ENCODE peak calls at places on chromosomes 11 and 22, in six cellular contexts. F is MM.1S, Q is lower lobe of right lung, E is thoracic aorta, L is heart left ventricle, M is AG04450. X is an unnamed sample.

GRCh38 chr11:132655187-132655855 is 877.0 kb downstream of the OPCML start:
- DNase-seq in F (peak; percentile 69), Q (no peak), E (no peak), L (no peak), M (no peak), X (peak; percentile 88)

GRCh38 chr11:117300773-117301172 is 9.6 kb downstream of the BACE1-AS start:
- DNase-seq in F (no peak), Q (no peak), E (no peak), L (no peak), M (no peak), X (no peak)

GRCh38 chr11:45848654-45849081 is 1.4 kb downstream of the CRY2 start:
- DNase-seq in F (no peak), Q (no peak), E (no peak), L (no peak), M (no peak), X (no peak)

GRCh38 chr22:24768537-24769374 is 5.8 kb downstream of the PIWIL3 start:
- DNase-seq in F (peak; percentile 60), Q (peak; percentile 58), E (peak; percentile 30), L (peak; percentile 43), M (peak; percentile 32), X (no peak)

GRCh38 chr11:65646288-65646734 is 8.4 kb downstream of the SIPA1 start:
- DNase-seq in F (no peak), Q (no peak), E (no peak), L (peak; percentile 22), M (no peak), X (no peak)

GRCh38 chr22:34055525-34056200 is 135.4 kb upstream of the LARGE1 start:
- DNase-seq in F (peak; percentile 56), Q (no peak), E (no peak), L (no peak), M (no peak), X (peak; percentile 53)

GRCh38 chr11:129189646-129190045 is 2.5 kb downstream of the ARHGAP32 start:
- DNase-seq in F (no peak), Q (no peak), E (no peak), L (no peak), M (no peak), X (no peak)

GRCh38 chr22:23903328-23903971 is 9.3 kb downstream of the MIF start:
- DNase-seq in F (no peak), Q (no peak), E (no peak), L (no peak), M (no peak), X (no peak)

GRCh38 chr22:50542416-50542927 is 3.2 kb upstream of the KLHDC7B start:
- DNase-seq in F (no peak), Q (no peak), E (no peak), L (peak; percentile 51), M (no peak), X (no peak)

GRCh38 chr11:111634981-111635705 is 32.9 kb downstream of the SIK2 start:
- DNase-seq in F (no peak), Q (no peak), E (no peak), L (no peak), M (no peak), X (no peak)

GRCh38 chr11:30775123-30775522 is 189.0 kb upstream of the MPPED2 start:
- DNase-seq in F (no peak), Q (no peak), E (no peak), L (no peak), M (no peak), X (no peak)

GRCh38 chr11:4065086-4065485 is 29.5 kb upstream of the RRM1 start:
- DNase-seq in F (no peak), Q (no peak), E (no peak), L (no peak), M (no peak), X (peak; percentile 24)

GRCh38 chr11:114256176-114256897 is 39.9 kb upstream of the NNMT start:
- DNase-seq in F (no peak), Q (no peak), E (no peak), L (no peak), M (no peak), X (no peak)

GRCh38 chr11:1100417-1101245 is 26.0 kb downstream of the MUC2 start:
- DNase-seq in F (no peak), Q (peak; percentile 33), E (no peak), L (no peak), M (no peak), X (no peak)

GRCh38 chr11:67160045-67160444 is 41.0 kb downstream of the KDM2A start:
- DNase-seq in F (no peak), Q (no peak), E (no peak), L (no peak), M (no peak), X (no peak)

GRCh38 chr22:26326803-26327202 is 102.3 kb upstream of the ASPHD2 start:
- DNase-seq in F (no peak), Q (no peak), E (no peak), L (no peak), M (no peak), X (no peak)

GRCh38 chr11:82004537-82005213 is 729.0 kb downstream of the FAM181B start:
- DNase-seq in F (no peak), Q (no peak), E (no peak), L (no peak), M (no peak), X (no peak)

GRCh38 chr11:59186130-59186594 is 14.2 kb downstream of the DTX4 start:
- DNase-seq in F (no peak), Q (peak; percentile 65), E (no peak), L (no peak), M (no peak), X (no peak)

GRCh38 chr22:44894782-44895181 is 115.0 kb downstream of the PHF21B start:
- DNase-seq in F (no peak), Q (no peak), E (no peak), L (no peak), M (no peak), X (no peak)

GRCh38 chr11:57180141-57180561 is 1.6 kb upstream of the LRRC55 start:
- DNase-seq in F (no peak), Q (no peak), E (no peak), L (no peak), M (no peak), X (no peak)

GRCh38 chr22:50705219-50705691 is 32.6 kb downstream of the SHANK3 start:
- DNase-seq in F (peak; percentile 92), Q (peak; percentile 52), E (no peak), L (peak; percentile 60), M (peak; percentile 49), X (no peak)

GRCh38 chr11:65217441-65218423 is 36.0 kb downstream of the CAPN1 start:
- DNase-seq in F (no peak), Q (no peak), E (no peak), L (no peak), M (no peak), X (no peak)

GRCh38 chr11:123381149-123381548 is 48.9 kb upstream of the GRAMD1B start:
- DNase-seq in F (no peak), Q (no peak), E (no peak), L (no peak), M (no peak), X (peak; percentile 39)

GRCh38 chr11:95531116-95531515 is 258.5 kb downstream of the FAM76B start:
- DNase-seq in F (no peak), Q (no peak), E (no peak), L (no peak), M (no peak), X (peak; percentile 7)

GRCh38 chr11:3341298-3341697 is 37.6 kb downstream of the ZNF195 start:
- DNase-seq in F (peak; percentile 66), Q (peak; percentile 67), E (no peak), L (no peak), M (no peak), X (no peak)

DNA sequence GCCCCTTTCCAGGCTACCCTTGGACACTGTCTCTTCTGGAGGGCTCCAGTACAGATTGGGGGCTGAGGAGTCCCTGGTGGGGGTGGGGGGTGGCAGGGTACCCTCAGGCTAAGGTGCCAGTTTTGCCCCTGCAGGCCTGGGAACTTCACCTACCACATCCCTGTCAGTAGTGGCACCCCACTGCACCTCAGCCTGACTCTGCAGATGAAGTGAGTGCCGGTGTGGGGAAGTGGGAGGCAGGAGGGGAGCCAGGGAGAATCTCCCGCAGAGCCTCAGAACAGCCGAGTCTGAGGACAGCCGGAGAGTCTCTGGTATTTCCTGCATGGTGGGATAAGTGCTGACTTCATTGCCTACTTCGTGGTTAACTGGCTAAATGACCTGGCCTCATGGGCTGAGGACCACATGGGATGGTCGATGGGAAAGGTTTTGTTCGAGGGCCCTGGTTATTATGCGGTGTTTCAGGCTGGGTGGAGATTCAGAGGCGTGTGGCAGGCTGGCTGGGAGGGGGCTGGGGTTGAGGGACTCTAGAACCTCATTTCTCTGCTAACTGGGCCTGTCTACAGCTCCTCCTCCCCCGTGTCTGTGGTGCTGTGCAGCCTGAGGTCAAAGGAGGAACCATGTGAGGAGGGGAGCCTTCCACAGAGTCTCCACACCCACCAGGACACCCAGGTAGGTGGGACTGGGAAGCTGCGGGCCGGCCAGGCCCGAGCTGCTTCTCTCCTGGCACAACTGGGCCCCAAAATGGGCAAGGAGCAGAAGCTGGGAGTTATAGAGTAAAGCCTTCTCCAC is 8.5 kb downstream of the TMEM258 start:
- DNase-seq in F (no peak), Q (no peak), E (no peak), L (no peak), M (no peak), X (no peak)
- H3K27ac ChIP-seq in F (no peak overlapping the region), Q (no peak overlapping the region), E (no peak overlapping the region), L (no peak overlapping the region), M (peak overlapping the region; percentile 11), X (no peak overlapping the region)

DNA sequence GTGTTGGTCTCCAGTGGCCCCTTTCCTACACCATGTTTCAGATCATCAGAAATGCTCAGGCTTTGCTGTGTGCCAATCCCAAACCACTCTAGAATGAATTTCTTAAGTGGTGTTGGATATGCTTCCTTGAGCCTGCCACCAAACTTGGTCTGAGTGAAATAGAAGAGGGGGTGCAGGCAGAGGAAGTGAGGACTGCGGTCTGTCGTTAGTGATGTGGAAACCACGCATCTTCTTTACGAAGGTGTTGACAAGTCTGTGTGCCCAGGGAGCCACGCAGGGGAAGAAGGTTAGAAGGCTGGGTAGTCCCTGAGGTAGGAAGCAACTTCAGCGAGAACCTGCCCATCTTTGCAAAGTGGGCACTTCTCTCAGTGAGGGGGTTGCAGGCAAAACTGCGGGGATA is 187.4 kb upstream of the NAV2 start:
- DNase-seq in F (no peak), Q (no peak), E (no peak), L (no peak), M (no peak), X (no peak)
- TF ChIP-seq CTCF in F (no peak), Q (no peak), E (no peak), L (no peak), M (no peak), X (no peak)

GRCh38 chr11:73650400-73650799 is 4.0 kb downstream of the PLEKHB1 start:
- DNase-seq in F (no peak), Q (no peak), E (no peak), L (no peak), M (no peak), X (no peak)
- H3K27ac ChIP-seq in F (no peak overlapping the region), Q (no peak overlapping the region), E (no peak overlapping the region), L (no peak overlapping the region), M (no peak overlapping the region), X (no peak overlapping the region)

DNA sequence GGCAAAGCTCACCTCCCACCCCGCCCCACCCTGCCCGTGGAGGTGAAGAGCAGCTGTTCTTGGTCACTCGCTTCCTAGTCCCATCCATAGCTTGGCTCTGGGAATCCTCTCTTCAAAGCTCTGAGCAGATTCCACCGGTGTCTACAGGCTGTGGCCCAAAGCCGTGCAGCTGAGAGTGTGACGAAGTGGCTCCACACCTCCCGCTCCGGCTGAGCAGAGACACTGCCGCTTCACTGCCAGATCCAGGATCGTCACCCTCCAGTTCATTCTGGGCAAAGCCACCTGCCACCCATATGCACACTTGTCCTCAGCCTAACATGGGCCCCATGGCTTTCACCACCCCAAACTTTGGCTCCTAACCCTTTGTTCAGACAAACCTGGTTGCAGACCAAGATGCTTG is 532.9 kb upstream of the B3GAT1 start:
- DNase-seq in F (no peak), Q (no peak), E (no peak), L (no peak), M (no peak), X (no peak)
- TF ChIP-seq CTCF in F (no peak), Q (no peak), E (no peak), L (no peak), M (no peak), X (no peak)

GRCh38 chr11:76579752-76580151 is 90.8 kb downstream of the LRRC32 start:
- DNase-seq in F (no peak), Q (no peak), E (no peak), L (no peak), M (no peak), X (no peak)
- H3K27ac ChIP-seq in F (no peak overlapping the region), Q (peak overlapping the region; percentile 83), E (peak overlapping the region; percentile 67), L (peak overlapping the region; percentile 88), M (no peak overlapping the region), X (peak overlapping the region; percentile 64)

X was measured in esophagus muscularis mucosa.